ENCODE peak calls at places on chromosome 10, in four cellular contexts. U is CD4-positive, alpha-beta T cell; D is upper lobe of left lung; F is WERI-Rb-1. C is an unnamed sample.

GRCh38 chr10:68900427-68901105 is 549 bp upstream of the DDX50 start:
- DNase-seq in D (peak), F (peak), U (no peak), C (peak)

GRCh38 chr10:125802739-125803138 is 20.3 kb downstream of the UROS start:
- DNase-seq in F (no peak), D (peak), U (no peak), C (no peak)

GRCh38 chr10:43225787-43226153 is 41.1 kb downstream of the RASGEF1A start:
- DNase-seq in U (no peak), D (peak), F (peak), C (no peak)

GRCh38 chr10:110436554-110437350 is 61.0 kb upstream of the DUSP5 start:
- DNase-seq in U (no peak), D (peak), F (no peak), C (no peak)

GRCh38 chr10:133393401-133394063 is 425 bp upstream of the MTG1 start:
- DNase-seq in D (no peak), U (no peak), F (no peak), C (no peak)

GRCh38 chr10:58351616-58352578 is 17.1 kb downstream of the UBE2D1 start:
- DNase-seq in D (no peak), F (no peak), U (no peak), C (no peak)

GRCh38 chr10:14433147-14433546 is 102.4 kb upstream of the FRMD4A start:
- DNase-seq in F (no peak), U (no peak), D (no peak), C (no peak)

GRCh38 chr10:53025172-53025651 is 252.6 kb upstream of the MBL2 start:
- DNase-seq in U (no peak), F (no peak), D (no peak), C (no peak)

GRCh38 chr10:97399843-97400545 is 1.1 kb downstream of the RRP12 start:
- DNase-seq in U (no peak), D (no peak), F (no peak), C (peak)

GRCh38 chr10:124339951-124340760 is 78.6 kb downstream of the OAT start:
- DNase-seq in F (no peak), U (no peak), D (no peak), C (no peak)
- TF ChIP-seq CTCF in F (no peak), U (no peak), D (no peak), C (no peak)

GRCh38 chr10:6092731-6093130 is 3.9 kb downstream of the RBM17 start:
- DNase-seq in F (no peak), U (no peak), D (no peak), C (no peak)

GRCh38 chr10:6088721-6089333 is at the start of gene RBM17:
- DNase-seq in D (peak), U (peak), F (peak), C (peak)

GRCh38 chr10:6095810-6096209 is 7.0 kb downstream of the RBM17 start:
- DNase-seq in U (no peak), D (no peak), F (no peak), C (no peak)

GRCh38 chr10:6089334-6090219 is 743 bp downstream of the RBM17 start:
- DNase-seq in U (peak), F (no peak), D (no peak), C (no peak)

GRCh38 chr10:6091630-6092029 is 2.8 kb downstream of the RBM17 start:
- DNase-seq in F (no peak), U (no peak), D (no peak), C (no peak)
- TF ChIP-seq CTCF in F (no peak), U (no peak), D (peak), C (no peak)

GRCh38 chr10:74151057-74151878 is at the start of gene ADK:
- DNase-seq in U (peak), D (peak), F (peak), C (peak)
- TF ChIP-seq CTCF in U (peak), D (peak), F (peak), C (no peak)

GRCh38 chr10:67696029-67696428 is at the start of gene CTNNA3:
- DNase-seq in F (no peak), D (no peak), U (no peak), C (no peak)
- TF ChIP-seq CTCF in F (no peak), D (no peak), U (no peak), C (no peak)

DNA sequence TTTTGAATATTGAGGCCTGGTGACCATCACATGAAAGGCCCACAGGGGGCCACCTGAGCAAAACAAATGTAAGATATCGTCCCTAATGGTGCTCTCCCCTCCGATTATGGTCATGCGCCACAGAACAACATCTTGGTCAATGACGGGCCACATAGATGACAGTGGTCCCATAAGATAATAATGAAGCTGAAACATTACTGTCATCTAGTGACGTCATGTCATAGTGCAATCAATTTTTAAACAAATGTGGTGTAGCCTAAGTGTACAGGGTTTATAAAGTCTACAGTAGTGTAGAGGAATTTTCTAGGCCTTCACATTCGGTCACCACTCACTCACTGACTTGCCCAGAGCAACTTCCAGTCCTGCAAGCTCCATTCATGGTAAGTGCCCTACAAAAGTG is 36.8 kb downstream of the JCAD start:
- DNase-seq in F (no peak), U (no peak), D (no peak), C (no peak)
- TF ChIP-seq CTCF in F (no peak), U (no peak), D (no peak), C (no peak)